ENCODE peak calls at places on chromosomes 16 and 17, in ten cellular contexts. N is left ventricle myocardium inferior; E is GM12865; Y is stomach; U is CD4-positive, CD25-positive, alpha-beta regulatory T cell; R is cardiac muscle cell; G is skeletal muscle cell; W is small intestine; K is fibroblast of lung; J is gastrocnemius medialis. T is an unnamed sample.

GRCh38 chr16:72241930-72242329 is 70.0 kb upstream of the PMFBP1 start:
- DNase-seq in N (no peak), W (peak; percentile 47), U (no peak), E (peak; percentile 49), Y (no peak), G (no peak), R (peak; percentile 72), J (no peak), K (peak; percentile 66), T (no peak)

GRCh38 chr17:27525316-27525715 is 69.1 kb downstream of the KSR1 start:
- DNase-seq in U (no peak), R (no peak), Y (no peak), K (no peak), J (no peak), E (no peak), G (no peak), N (no peak), W (no peak), T (no peak)

GRCh38 chr17:75773121-75773807 is 8.3 kb upstream of the GALK1 start:
- DNase-seq in N (no peak), Y (no peak), E (no peak), G (no peak), J (no peak), R (no peak), W (no peak), U (no peak), K (no peak), T (no peak)

GRCh38 chr17:74922694-74923537 is at the start of gene USH1G:
- DNase-seq in N (no peak), U (no peak), K (peak; percentile 4), W (no peak), E (no peak), G (no peak), R (peak; percentile 8), Y (no peak), J (no peak), T (no peak)

GRCh38 chr17:36072431-36073121 is 8.5 kb downstream of the CCL18 start:
- DNase-seq in G (no peak), J (no peak), W (peak; percentile 78), K (peak; percentile 20), N (no peak), R (peak; percentile 63), Y (peak; percentile 62), U (peak; percentile 6), E (peak; percentile 81), T (no peak)

GRCh38 chr16:88978608-88979346 is 1.8 kb upstream of the CBFA2T3 start:
- DNase-seq in W (no peak), E (peak; percentile 89), G (no peak), R (no peak), N (no peak), K (no peak), Y (no peak), U (no peak), J (no peak), T (no peak)

GRCh38 chr17:75831032-75831567 is 13.1 kb downstream of the UNC13D start:
- DNase-seq in W (peak; percentile 29), G (no peak), Y (no peak), U (no peak), J (no peak), N (no peak), K (no peak), R (no peak), E (no peak), T (no peak)

GRCh38 chr17:75740215-75740614 is 19.0 kb downstream of the ITGB4 start:
- DNase-seq in G (no peak), J (no peak), K (no peak), U (no peak), Y (no peak), W (no peak), N (no peak), R (no peak), E (no peak), T (no peak)

GRCh38 chr16:67803894-67804293 is 2.5 kb downstream of the RANBP10 start:
- DNase-seq in E (peak; percentile 33), N (no peak), J (no peak), R (no peak), K (no peak), G (no peak), W (no peak), Y (no peak), U (no peak), T (no peak)

GRCh38 chr16:67805718-67806427 is 487 bp downstream of the RANBP10 start:
- DNase-seq in E (peak; percentile 32), W (no peak), G (no peak), Y (no peak), N (no peak), U (peak; percentile 15), K (no peak), R (no peak), J (no peak), T (no peak)

GRCh38 chr16:67800252-67801046 is 5.9 kb downstream of the RANBP10 start:
- DNase-seq in U (no peak), E (no peak), K (no peak), R (no peak), W (no peak), J (peak; percentile 89), N (peak; percentile 20), Y (no peak), G (no peak), T (no peak)

GRCh38 chr16:67804853-67805542 is 1.4 kb downstream of the RANBP10 start:
- DNase-seq in G (no peak), J (no peak), R (no peak), U (no peak), Y (no peak), N (no peak), K (no peak), W (no peak), E (peak; percentile 31), T (no peak)

GRCh38 chr16:67801889-67802288 is 4.5 kb downstream of the RANBP10 start:
- DNase-seq in N (no peak), G (no peak), W (no peak), Y (no peak), K (no peak), J (no peak), R (no peak), E (peak; percentile 74), U (no peak), T (no peak)
- H3K4me3 ChIP-seq in N (no peak overlapping the region), G (no peak overlapping the region), W (no peak overlapping the region), Y (no peak overlapping the region), K (no peak overlapping the region), J (no peak overlapping the region), R (no peak overlapping the region), E (no peak overlapping the region), U (peak overlapping the region; percentile 51), T (no peak overlapping the region)

GRCh38 chr16:85169333-85170065 is 57.2 kb upstream of the CIBAR2 start:
- DNase-seq in E (no peak), K (peak; percentile 38), G (no peak), W (no peak), Y (no peak), R (peak; percentile 57), J (no peak), U (no peak), N (no peak), T (no peak)

GRCh38 chr16:85171004-85171808 is 58.9 kb upstream of the CIBAR2 start:
- DNase-seq in N (no peak), Y (no peak), G (no peak), U (no peak), K (peak; percentile 18), J (no peak), E (no peak), W (no peak), R (no peak), T (no peak)

GRCh38 chr16:85168732-85169256 is 56.5 kb upstream of the CIBAR2 start:
- DNase-seq in N (peak; percentile 74), J (peak; percentile 73), R (peak; percentile 80), G (no peak), W (no peak), E (no peak), K (peak; percentile 61), Y (no peak), U (no peak), T (no peak)

GRCh38 chr16:85171809-85172464 is 59.7 kb upstream of the CIBAR2 start:
- DNase-seq in R (no peak), G (no peak), U (no peak), N (no peak), Y (no peak), E (no peak), J (no peak), K (peak; percentile 39), W (no peak), T (no peak)

DNA sequence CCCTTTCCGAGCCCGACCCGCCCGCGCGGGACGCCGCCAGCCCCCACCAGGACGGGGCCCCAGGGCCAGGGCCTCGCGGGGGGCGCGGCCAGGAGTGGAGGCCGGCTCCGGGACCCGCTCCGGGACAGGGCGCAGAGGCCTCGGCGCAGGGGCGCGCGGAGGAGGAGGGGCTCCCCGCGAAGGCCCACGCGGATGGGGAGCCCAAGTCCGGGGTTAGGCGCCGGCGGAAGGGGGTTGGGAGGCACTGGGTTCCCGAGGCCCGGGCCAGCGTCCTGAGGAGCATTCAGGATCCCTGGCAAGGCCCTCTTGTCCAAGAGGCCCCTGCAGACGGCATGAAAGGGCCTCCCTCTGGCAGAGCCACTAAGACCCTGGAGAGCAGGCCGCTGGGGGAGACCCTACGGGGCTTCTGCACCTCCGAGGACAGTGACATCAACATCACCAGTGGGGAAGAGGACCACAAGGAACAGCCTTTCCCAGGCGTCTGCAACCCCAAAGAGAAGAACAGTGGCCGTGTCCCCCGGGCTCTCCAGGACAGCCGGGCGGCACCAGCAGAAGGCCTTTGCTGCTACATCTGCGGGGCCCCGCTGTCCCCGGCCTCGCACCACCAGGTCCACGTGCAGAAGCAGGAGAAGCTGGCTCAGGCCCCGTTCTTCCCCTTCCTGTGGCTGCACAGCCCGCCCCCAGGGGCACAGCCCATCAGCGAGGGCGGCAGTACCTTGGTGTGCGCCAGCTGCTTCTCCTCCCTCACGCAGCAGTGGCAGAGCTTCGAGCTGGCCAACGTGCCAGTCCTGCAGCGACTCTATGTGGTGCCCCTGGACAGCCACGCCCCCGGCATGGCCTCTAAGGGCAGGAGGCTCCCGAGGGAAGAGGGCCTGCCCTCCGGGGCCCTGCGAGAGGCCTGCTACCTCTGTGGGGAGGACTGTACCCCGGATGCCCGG is 58.1 kb upstream of the CIBAR2 start:
- DNase-seq in K (peak; percentile 32), J (peak; percentile 58), R (no peak), Y (no peak), N (no peak), W (no peak), E (no peak), U (no peak), G (no peak), T (no peak)
- H3K4me3 ChIP-seq in K (peak overlapping the region; percentile 54), J (peak overlapping the region; percentile 54), R (peak overlapping the region; percentile 34), Y (peak overlapping the region; percentile 52), N (peak overlapping the region; percentile 68), W (no peak overlapping the region), E (no peak overlapping the region), U (no peak overlapping the region), G (peak overlapping the region; percentile 59), T (peak overlapping the region; percentile 70)

DNA sequence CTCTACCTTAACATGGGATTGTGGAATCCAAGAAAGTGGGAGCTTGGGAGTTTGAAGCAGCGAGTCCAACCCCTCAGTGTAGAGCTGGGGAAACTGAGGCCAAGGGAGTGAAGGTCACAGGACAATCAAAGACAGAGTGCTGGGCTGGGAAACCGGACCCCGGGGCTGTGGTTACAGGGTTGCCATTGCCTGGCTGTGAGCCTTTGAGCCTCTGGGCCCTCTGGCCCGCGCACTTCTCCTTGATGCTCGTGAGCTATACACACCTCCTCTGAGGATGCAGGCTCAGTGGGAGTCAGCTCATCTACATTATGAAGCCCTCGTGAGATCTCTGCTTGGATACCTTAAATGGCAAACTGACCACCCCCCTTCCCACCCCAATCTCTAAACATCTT is 2.1 kb downstream of the ABCC3 start:
- DNase-seq in J (no peak), U (no peak), K (no peak), G (no peak), W (no peak), N (no peak), E (no peak), R (no peak), Y (no peak), T (no peak)
- H3K4me3 ChIP-seq in J (no peak overlapping the region), U (no peak overlapping the region), K (no peak overlapping the region), G (no peak overlapping the region), W (no peak overlapping the region), N (no peak overlapping the region), E (no peak overlapping the region), R (no peak overlapping the region), Y (no peak overlapping the region), T (no peak overlapping the region)

GRCh38 chr16:2022723-2023097 is 3.1 kb downstream of the NPW start:
- DNase-seq in K (peak; percentile 55), W (no peak), U (peak; percentile 23), Y (no peak), E (peak; percentile 41), J (no peak), G (no peak), N (no peak), R (peak; percentile 70), T (no peak)
- H3K4me3 ChIP-seq in K (peak overlapping the region; percentile 21), W (no peak overlapping the region), U (no peak overlapping the region), Y (peak overlapping the region; percentile 32), E (peak overlapping the region; percentile 24), J (peak overlapping the region; percentile 45), G (peak overlapping the region; percentile 34), N (peak overlapping the region; percentile 60), R (no peak overlapping the region), T (peak overlapping the region; percentile 63)